ENCODE peak calls at places on chromosomes 12 and 14, in five cellular contexts. V is HuH-7.5; K is T-helper 2 cell; L is left lung; R is naive thymus-derived CD4-positive, alpha-beta T cell. G is an unnamed sample.

GRCh38 chr12:49801141-49802063 is 26.8 kb downstream of the NCKAP5L start:
- DNase-seq in V (no peak), K (no peak), L (peak; percentile 10), R (no peak), G (no peak)

GRCh38 chr14:65101631-65102440 is 481 bp downstream of the MAX start:
- DNase-seq in V (peak; percentile 18), K (peak; percentile 27), L (peak; percentile 57), R (peak; percentile 64), G (peak; percentile 20)

GRCh38 chr12:95796225-95796981 is 5.8 kb upstream of the NTN4 start:
- DNase-seq in V (no peak), K (no peak), L (no peak), R (no peak), G (peak; percentile 54)

GRCh38 chr12:82655751-82656150 is 31.0 kb upstream of the TMTC2 start:
- DNase-seq in V (peak; percentile 4), K (no peak), L (no peak), R (no peak), G (no peak)

GRCh38 chr14:81329640-81330385 is 70.3 kb downstream of the STON2 start:
- DNase-seq in V (no peak), K (no peak), L (no peak), R (no peak), G (no peak)

GRCh38 chr12:57320639-57321038 is 69.7 kb upstream of the STAC3 start:
- DNase-seq in V (no peak), K (no peak), L (no peak), R (no peak), G (no peak)

GRCh38 chr14:24355009-24355408 is 13.0 kb upstream of the NFATC4 start:
- DNase-seq in V (no peak), K (no peak), L (no peak), R (no peak), G (no peak)

GRCh38 chr14:73452341-73453191 is 5.8 kb downstream of the NUMB start:
- DNase-seq in V (no peak), K (no peak), L (no peak), R (no peak), G (no peak)

G was measured in small intestine.